ENCODE peak calls at places on chromosomes 12 and 14, in seven cellular contexts. One of them, this sample, is unnamed.

GRCh38 chr12:123034865-123035264 is 54.4 kb downstream of the ARL6IP4 start:
- DNase-seq in HEK293T: peak
- DNase-seq in NCI-H2171 treated with DMSO at 0.1 percent for 48 hours: no peak
- DNase-seq in mesenteric fat pad: no peak
- DNase-seq in aorta: no peak
- DNase-seq in Calu3: no peak
- DNase-seq in T-cell: no peak
- DNase-seq in this sample: no peak

GRCh38 chr12:102216086-102216691 is 18.6 kb upstream of the PMCH start:
- DNase-seq in HEK293T: no peak
- DNase-seq in NCI-H2171 treated with DMSO at 0.1 percent for 48 hours: no peak
- DNase-seq in mesenteric fat pad: no peak
- DNase-seq in aorta: no peak
- DNase-seq in Calu3: no peak
- DNase-seq in T-cell: no peak
- DNase-seq in this sample: no peak

GRCh38 chr14:84490081-84490480 is 1039.9 kb upstream of the FLRT2 start:
- DNase-seq in HEK293T: no peak
- DNase-seq in NCI-H2171 treated with DMSO at 0.1 percent for 48 hours: no peak
- DNase-seq in mesenteric fat pad: no peak
- DNase-seq in aorta: no peak
- DNase-seq in Calu3: no peak
- DNase-seq in T-cell: no peak
- DNase-seq in this sample: no peak

GRCh38 chr12:26244503-26244902 is 49.1 kb downstream of the SSPN start:
- DNase-seq in HEK293T: no peak
- DNase-seq in NCI-H2171 treated with DMSO at 0.1 percent for 48 hours: no peak
- DNase-seq in mesenteric fat pad: no peak
- DNase-seq in aorta: no peak
- DNase-seq in Calu3: no peak
- DNase-seq in T-cell: no peak
- DNase-seq in this sample: no peak

GRCh38 chr14:89912667-89913211 is 41.8 kb downstream of the EFCAB11 start:
- DNase-seq in HEK293T: peak
- DNase-seq in NCI-H2171 treated with DMSO at 0.1 percent for 48 hours: no peak
- DNase-seq in mesenteric fat pad: no peak
- DNase-seq in aorta: peak
- DNase-seq in Calu3: peak
- DNase-seq in T-cell: no peak
- DNase-seq in this sample: no peak

GRCh38 chr12:109897029-109897428 is 3.0 kb upstream of the TCHP start:
- DNase-seq in HEK293T: no peak
- DNase-seq in NCI-H2171 treated with DMSO at 0.1 percent for 48 hours: no peak
- DNase-seq in mesenteric fat pad: no peak
- DNase-seq in aorta: no peak
- DNase-seq in Calu3: no peak
- DNase-seq in T-cell: no peak
- DNase-seq in this sample: no peak

GRCh38 chr12:20213851-20214250 is 154.5 kb upstream of the PDE3A start:
- DNase-seq in HEK293T: no peak
- DNase-seq in NCI-H2171 treated with DMSO at 0.1 percent for 48 hours: no peak
- DNase-seq in mesenteric fat pad: no peak
- DNase-seq in aorta: no peak
- DNase-seq in Calu3: no peak
- DNase-seq in T-cell: no peak
- DNase-seq in this sample: no peak

GRCh38 chr12:19129486-19130223 is at the start of gene PLEKHA5:
- DNase-seq in HEK293T: peak
- DNase-seq in NCI-H2171 treated with DMSO at 0.1 percent for 48 hours: peak
- DNase-seq in mesenteric fat pad: peak
- DNase-seq in aorta: peak
- DNase-seq in Calu3: peak
- DNase-seq in T-cell: peak
- DNase-seq in this sample: peak